ENCODE peak calls at places on chromosome 20, in nine cellular contexts. C is neuronal stem cell, H is fibroblast of lung, M is GM23338, W is HCT116, D is GM12878, I is HepG2, K is OCI-LY7, E is osteoblast. P is an unnamed sample.

GRCh38 chr20:6122111-6122872 is 538 bp downstream of the FERMT1 start:
- DNase-seq in D (no peak), I (peak), C (no peak), W (no peak), H (peak), K (no peak), E (no peak), M (peak), P (peak)

GRCh38 chr20:3846740-3847418 is at the start of gene MAVS:
- DNase-seq in H (peak), E (peak), M (peak), W (peak), K (peak), I (peak), D (peak), C (peak), P (peak)

GRCh38 chr20:13739726-13740649 is 44.7 kb downstream of the ESF1 start:
- DNase-seq in D (no peak), I (no peak), H (no peak), M (no peak), W (no peak), C (no peak), K (no peak), E (no peak), P (no peak)

GRCh38 chr20:37316775-37317170 is 27.3 kb downstream of the MANBAL start:
- DNase-seq in K (no peak), D (no peak), H (no peak), E (no peak), W (no peak), C (no peak), I (no peak), M (no peak), P (no peak)

GRCh38 chr20:35129647-35130069 is 17.5 kb downstream of the EDEM2 start:
- DNase-seq in M (no peak), K (no peak), H (peak), I (peak), W (no peak), D (no peak), C (no peak), E (no peak), P (no peak)

GRCh38 chr20:32574296-32575226 is 10.6 kb downstream of the NOL4L start:
- DNase-seq in K (no peak), W (no peak), I (no peak), H (peak), E (peak), C (no peak), M (peak), D (no peak), P (peak)

GRCh38 chr20:34120213-34120612 is 8.2 kb upstream of the EIF2S2 start:
- DNase-seq in E (no peak), D (no peak), C (no peak), H (no peak), I (no peak), W (no peak), M (no peak), K (no peak), P (no peak)

GRCh38 chr20:57708694-57709673 is 831 bp downstream of the PMEPA1 start:
- DNase-seq in D (no peak), C (no peak), E (peak), W (no peak), K (no peak), H (no peak), I (no peak), M (no peak), P (peak)

GRCh38 chr20:58130574-58130973 is 97.9 kb downstream of the ANKRD60 start:
- DNase-seq in I (no peak), K (no peak), E (no peak), W (no peak), D (no peak), H (no peak), M (no peak), C (peak), P (no peak)

GRCh38 chr20:23048283-23049200 is 930 bp downstream of the THBD start:
- DNase-seq in K (no peak), M (peak), D (no peak), I (no peak), E (no peak), H (peak), W (no peak), C (peak), P (peak)

GRCh38 chr20:3927486-3928291 is 38.5 kb downstream of the PANK2 start:
- DNase-seq in E (peak), K (peak), I (no peak), M (peak), C (no peak), W (no peak), H (peak), D (no peak), P (peak)

GRCh38 chr20:25178563-25179438 is 16.7 kb upstream of the ENTPD6 start:
- DNase-seq in W (peak), D (no peak), K (peak), I (peak), C (peak), M (peak), E (peak), H (peak), P (peak)

GRCh38 chr20:32646486-32646885 is 27.3 kb downstream of the C20orf203 start:
- DNase-seq in I (no peak), W (no peak), H (no peak), K (no peak), M (no peak), C (no peak), E (peak), D (no peak), P (no peak)

GRCh38 chr20:31605902-31606677 is 1.0 kb downstream of the ID1 start:
- DNase-seq in M (peak), I (peak), E (peak), K (no peak), H (peak), C (no peak), W (no peak), D (no peak), P (peak)

GRCh38 chr20:32978009-32978335 is 26.3 kb downstream of the SUN5 start:
- DNase-seq in W (no peak), C (no peak), E (no peak), I (no peak), H (no peak), K (no peak), M (no peak), D (no peak), P (no peak)

GRCh38 chr20:35699914-35700624 is 864 bp downstream of the ROMO1 start:
- DNase-seq in W (no peak), I (no peak), M (no peak), E (peak), C (no peak), D (no peak), H (no peak), K (peak), P (no peak)

GRCh38 chr20:22690000-22690399 is 105.6 kb upstream of the FOXA2 start:
- DNase-seq in D (no peak), I (peak), W (no peak), E (no peak), C (no peak), H (no peak), M (no peak), K (no peak), P (no peak)

GRCh38 chr20:39533858-39534257 is 571.7 kb downstream of the DHX35 start:
- DNase-seq in C (no peak), M (no peak), K (no peak), D (no peak), W (no peak), H (no peak), I (no peak), E (no peak), P (no peak)

GRCh38 chr20:59765599-59766177 is 161.3 kb downstream of the PHACTR3 start:
- DNase-seq in W (no peak), E (peak), M (peak), K (peak), H (no peak), C (peak), I (no peak), D (no peak), P (peak)

GRCh38 chr20:64149809-64150560 is 14.3 kb upstream of the MYT1 start:
- DNase-seq in C (no peak), H (no peak), I (no peak), E (no peak), W (no peak), D (no peak), M (no peak), K (no peak), P (no peak)

GRCh38 chr20:37518606-37519507 is 2.2 kb upstream of the NNAT start:
- DNase-seq in I (no peak), W (no peak), D (no peak), K (no peak), C (no peak), M (no peak), H (no peak), E (no peak), P (no peak)

GRCh38 chr20:53642196-53643030 is 48.8 kb upstream of the ZNF217 start:
- DNase-seq in H (no peak), W (peak), C (no peak), E (no peak), K (peak), M (peak), D (no peak), I (peak), P (peak)

GRCh38 chr20:7540923-7541322 is 399.3 kb downstream of the HAO1 start:
- DNase-seq in H (no peak), C (no peak), K (no peak), D (no peak), M (no peak), W (no peak), I (no peak), E (no peak), P (no peak)

GRCh38 chr20:12053348-12053747 is 135.7 kb downstream of the BTBD3 start:
- DNase-seq in M (peak), E (no peak), I (peak), K (peak), H (peak), C (no peak), D (peak), W (no peak), P (no peak)

GRCh38 chr20:33279261-33279910 is 3.6 kb upstream of the BPIFB1 start:
- DNase-seq in E (no peak), I (no peak), W (no peak), H (no peak), D (no peak), K (no peak), M (no peak), C (no peak), P (no peak)

DNA sequence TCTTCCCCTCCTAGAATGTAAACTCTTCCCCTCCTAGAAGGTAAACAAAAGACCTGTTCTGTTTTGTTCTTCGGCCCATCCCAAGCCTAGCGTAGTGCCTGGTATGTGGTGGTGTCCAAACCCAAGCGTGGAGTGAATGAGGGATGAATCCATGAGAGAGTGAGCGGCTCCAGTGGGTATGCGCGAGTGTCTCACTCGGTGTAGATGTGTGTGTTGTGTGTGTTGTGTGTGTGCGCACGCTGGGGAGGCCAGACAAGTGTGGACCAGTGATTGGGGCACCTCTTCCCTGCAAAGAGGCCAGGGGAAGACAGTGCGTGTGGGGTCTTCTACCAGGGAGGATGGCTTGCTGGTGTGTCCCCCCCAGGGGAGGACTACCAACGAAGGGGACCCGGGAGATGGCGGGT is 392 bp upstream of the SLC2A10 start:
- DNase-seq in W (no peak), E (no peak), C (no peak), D (no peak), H (no peak), K (no peak), I (no peak), M (peak), P (peak)
- H2AFZ ChIP-seq in W (no peak), E (peak), C (peak), D (no peak), H (peak), K (no peak), I (peak), M (peak), P (peak)

DNA sequence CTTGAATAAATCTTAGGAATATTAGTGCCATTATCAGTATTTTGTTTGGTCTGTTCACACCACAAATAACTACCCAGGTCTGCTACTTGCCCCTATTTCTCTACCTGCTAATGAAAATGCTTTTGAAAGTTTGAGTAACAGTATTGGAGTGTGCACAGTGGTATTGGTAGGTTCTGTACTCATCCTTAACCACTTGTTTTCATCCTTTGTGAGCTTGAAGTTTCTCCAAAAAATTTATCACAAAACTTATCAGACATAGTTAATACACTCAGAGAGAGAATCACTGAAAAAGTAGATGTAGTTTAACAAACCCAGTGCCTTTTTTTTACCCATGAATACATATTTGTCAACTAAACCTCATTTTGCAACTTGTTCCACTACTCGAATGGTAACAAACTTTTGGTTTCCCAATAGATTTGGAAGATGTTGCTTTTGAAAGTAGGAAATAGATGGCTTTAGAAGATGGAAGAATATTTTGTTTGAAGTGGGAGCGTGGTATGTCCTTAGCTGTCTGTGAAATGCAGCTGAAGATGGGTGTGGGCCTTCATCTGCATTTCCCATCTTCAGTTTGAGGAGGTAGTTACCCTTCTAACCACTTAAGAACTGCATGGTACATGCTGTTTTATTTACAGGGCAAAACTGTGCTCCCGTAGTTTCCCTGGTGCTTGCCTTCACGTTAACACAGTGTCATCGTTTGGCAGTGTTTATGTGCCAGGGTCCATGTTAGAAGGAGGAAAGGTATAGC is 9.0 kb downstream of the PTPN1 start:
- DNase-seq in I (no peak), H (no peak), K (no peak), W (no peak), D (no peak), E (no peak), C (no peak), M (no peak), P (no peak)
- H3K4me2 ChIP-seq in I (no peak), H (peak), K (no peak), W (no peak), D (peak), E (peak), C (no peak), M (no peak), P (no peak)

GRCh38 chr20:44087857-44088120 is 99.2 kb downstream of the JPH2 start:
- DNase-seq in M (no peak), D (no peak), I (no peak), H (no peak), W (no peak), K (no peak), E (no peak), C (no peak), P (no peak)

GRCh38 chr20:44092551-44093248 is 94.3 kb downstream of the JPH2 start:
- DNase-seq in W (no peak), C (peak), M (peak), H (peak), E (peak), K (peak), D (no peak), I (peak), P (peak)

GRCh38 chr20:44091026-44091425 is 96.0 kb downstream of the JPH2 start:
- DNase-seq in H (peak), I (no peak), W (no peak), E (no peak), K (no peak), M (no peak), D (no peak), C (no peak), P (no peak)

GRCh38 chr20:44087051-44087856 is 99.7 kb downstream of the JPH2 start:
- DNase-seq in C (no peak), W (no peak), H (no peak), D (no peak), I (no peak), E (no peak), K (no peak), M (no peak), P (no peak)

GRCh38 chr20:44089987-44090674 is 96.9 kb downstream of the JPH2 start:
- DNase-seq in D (peak), M (no peak), I (peak), K (peak), H (peak), W (peak), E (no peak), C (no peak), P (peak)
- H2AFZ ChIP-seq in D (peak), M (peak), I (no peak), K (peak), H (peak), W (peak), E (peak), C (peak), P (no peak)

GRCh38 chr20:51005214-51005613 is 17.7 kb downstream of the KCNG1 start:
- DNase-seq in I (no peak), M (no peak), E (no peak), C (no peak), W (no peak), H (no peak), D (no peak), K (no peak), P (no peak)
- H3K4me2 ChIP-seq in I (no peak), M (no peak), E (no peak), C (no peak), W (no peak), H (no peak), D (no peak), K (no peak), P (no peak)

GRCh38 chr20:1652960-1653359 is 4.6 kb downstream of the SIRPG start:
- DNase-seq in D (no peak), E (no peak), M (no peak), C (no peak), W (no peak), I (no peak), H (no peak), K (no peak), P (no peak)

GRCh38 chr20:1652104-1652503 is 5.5 kb downstream of the SIRPG start:
- DNase-seq in M (no peak), D (no peak), I (no peak), K (no peak), E (no peak), C (no peak), W (no peak), H (no peak), P (no peak)

GRCh38 chr20:1648101-1648500 is 9.5 kb downstream of the SIRPG start:
- DNase-seq in D (no peak), M (no peak), W (no peak), C (no peak), H (no peak), E (no peak), I (no peak), K (no peak), P (no peak)

GRCh38 chr20:1654994-1655393 is 2.6 kb downstream of the SIRPG start:
- DNase-seq in E (no peak), C (no peak), K (no peak), D (no peak), H (no peak), W (no peak), M (no peak), I (no peak), P (no peak)

GRCh38 chr20:1651268-1651667 is 6.3 kb downstream of the SIRPG start:
- DNase-seq in M (no peak), D (no peak), H (no peak), K (no peak), W (no peak), C (no peak), I (no peak), E (no peak), P (no peak)
- H2AFZ ChIP-seq in M (no peak), D (no peak), H (no peak), K (no peak), W (no peak), C (no peak), I (no peak), E (no peak), P (no peak)

GRCh38 chr20:62887147-62887859 is 25.7 kb upstream of the TCFL5 start:
- DNase-seq in C (no peak), W (no peak), H (peak), M (no peak), K (no peak), D (no peak), I (peak), E (peak), P (peak)

GRCh38 chr20:62885046-62885445 is 23.4 kb upstream of the TCFL5 start:
- DNase-seq in K (no peak), I (no peak), E (peak), H (no peak), C (no peak), W (no peak), D (no peak), M (no peak), P (no peak)

GRCh38 chr20:62885808-62886708 is 24.4 kb upstream of the TCFL5 start:
- DNase-seq in W (no peak), I (no peak), K (no peak), M (no peak), E (peak), C (no peak), H (no peak), D (no peak), P (no peak)

GRCh38 chr20:62887860-62888239 is 26.2 kb upstream of the TCFL5 start:
- DNase-seq in H (no peak), M (no peak), K (no peak), I (no peak), E (peak), W (no peak), C (no peak), D (no peak), P (no peak)

DNA sequence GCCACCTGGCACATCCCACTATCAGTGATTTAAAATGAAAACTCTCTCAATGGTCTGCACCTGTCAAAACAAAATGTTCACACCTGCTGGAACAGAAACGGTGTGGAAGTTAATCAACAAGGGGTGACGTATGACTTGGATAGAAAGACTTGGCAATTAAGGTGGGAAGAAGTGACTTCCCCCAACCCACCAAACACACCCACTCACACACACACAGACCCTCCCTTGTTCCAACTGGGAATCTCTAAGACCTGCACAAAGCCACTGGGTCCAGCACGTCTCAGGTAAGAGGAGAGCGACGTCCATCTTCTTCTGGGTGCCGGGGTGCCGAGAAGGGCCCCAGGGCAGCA is 25.1 kb upstream of the TCFL5 start:
- DNase-seq in D (no peak), W (no peak), C (no peak), E (peak), I (no peak), K (no peak), H (no peak), M (no peak), P (no peak)
- H3K4me2 ChIP-seq in D (no peak), W (no peak), C (no peak), E (no peak), I (no peak), K (no peak), H (no peak), M (no peak), P (no peak)

DNA sequence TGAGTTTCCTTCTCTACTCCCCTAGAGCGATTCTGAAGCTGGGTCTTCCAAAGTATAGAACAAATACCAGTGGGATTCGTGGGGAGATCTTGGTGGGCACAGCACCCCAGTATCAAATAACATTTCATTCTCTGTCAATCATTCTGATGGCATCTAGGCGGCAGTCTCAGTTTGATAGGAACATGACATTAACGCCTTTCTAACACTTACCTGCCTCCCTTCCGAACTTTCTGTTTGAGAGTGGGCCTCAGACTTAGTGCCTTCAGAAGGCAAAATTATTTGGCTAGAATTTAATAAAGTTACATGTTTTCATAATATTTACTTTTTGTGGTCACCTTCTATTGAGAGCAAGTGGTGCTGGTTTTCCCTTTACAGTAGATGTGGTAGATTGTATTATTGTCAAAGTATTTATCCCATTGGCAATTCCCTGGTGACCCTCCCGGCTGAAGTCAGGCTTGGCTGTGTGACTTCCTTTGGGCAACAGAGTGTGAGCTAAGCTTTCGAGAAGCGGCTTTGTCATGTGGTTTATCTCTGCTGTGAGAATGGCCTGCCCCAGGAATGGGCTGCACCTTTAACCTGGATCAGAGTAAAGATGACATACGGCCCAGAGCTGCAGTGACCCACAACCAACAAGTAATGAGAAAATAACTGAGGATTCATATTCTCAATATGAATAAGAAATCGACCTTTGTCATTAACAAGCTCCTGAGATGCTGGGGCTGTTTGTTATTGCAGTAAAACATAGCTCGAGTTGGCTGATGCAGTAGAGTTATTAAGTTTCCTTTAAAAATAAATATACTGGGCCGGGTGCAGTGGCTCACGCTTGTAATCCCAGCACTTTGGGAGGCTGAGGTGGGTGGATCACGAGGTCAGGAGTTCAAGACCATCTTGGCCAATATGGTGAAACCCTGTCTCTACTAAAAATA is 45.2 kb upstream of the PTPN1 start:
- DNase-seq in M (no peak), K (no peak), H (peak), I (peak), W (no peak), C (no peak), E (no peak), D (no peak), P (no peak)
- H2AFZ ChIP-seq in M (peak), K (peak), H (no peak), I (peak), W (peak), C (peak), E (peak), D (peak), P (no peak)

P was measured in hepatocyte.